ENCODE peak calls at places on chromosome 6, in seven cellular contexts. M is effector CD4-positive, alpha-beta T cell; S is neural crest cell; Q is amniotic stem cell; J is NCI-H460; U is cardiac muscle cell; L is NCI-H1436. A is an unnamed sample.

GRCh38 chr6:42627674-42628073 is 63.8 kb downstream of the UBR2 start:
- DNase-seq in M (no peak), S (no peak), Q (no peak), J (no peak), U (peak), L (no peak), A (no peak)

GRCh38 chr6:44386929-44387345 is 569 bp upstream of the CDC5L start:
- DNase-seq in M (no peak), S (no peak), Q (no peak), J (no peak), U (peak), L (no peak), A (no peak)

GRCh38 chr6:127207591-127208120 is 59.0 kb upstream of the RNF146 start:
- DNase-seq in M (no peak), S (no peak), Q (no peak), J (no peak), U (peak), L (no peak), A (no peak)

GRCh38 chr6:16432075-16433032 is 194.0 kb downstream of the GMPR start:
- DNase-seq in M (no peak), S (no peak), Q (peak), J (no peak), U (peak), L (no peak), A (no peak)

GRCh38 chr6:125212377-125212776 is 58.8 kb downstream of the TPD52L1 start:
- DNase-seq in M (no peak), S (no peak), Q (no peak), J (no peak), U (no peak), L (no peak), A (no peak)

GRCh38 chr6:25883991-25884390 is 9.9 kb upstream of the SLC17A3 start:
- DNase-seq in M (no peak), S (no peak), Q (no peak), J (no peak), U (peak), L (no peak), A (no peak)

GRCh38 chr6:1473166-1473565 is 83.8 kb downstream of the FOXF2 start:
- DNase-seq in M (no peak), S (no peak), Q (no peak), J (no peak), U (no peak), L (no peak), A (no peak)

GRCh38 chr6:169959129-169960002 is 207.9 kb downstream of the ERMARD start:
- DNase-seq in M (no peak), S (no peak), Q (no peak), J (no peak), U (no peak), L (peak), A (no peak)

GRCh38 chr6:95784869-95785268 is 207.5 kb downstream of the MANEA start:
- DNase-seq in M (no peak), S (no peak), Q (no peak), J (no peak), U (no peak), L (no peak), A (no peak)

GRCh38 chr6:7468382-7469081 is 72.9 kb upstream of the DSP start:
- DNase-seq in M (no peak), S (no peak), Q (no peak), J (peak), U (peak), L (no peak), A (no peak)

GRCh38 chr6:156107514-156108150 is 652.0 kb upstream of the NOX3 start:
- DNase-seq in M (no peak), S (no peak), Q (no peak), J (no peak), U (no peak), L (peak), A (no peak)

GRCh38 chr6:46674410-46674809 is 13.3 kb upstream of the TDRD6 start:
- DNase-seq in M (no peak), S (no peak), Q (no peak), J (no peak), U (no peak), L (no peak), A (no peak)

GRCh38 chr6:38068854-38069253 is 249.3 kb downstream of the ZFAND3 start:
- DNase-seq in M (no peak), S (no peak), Q (no peak), J (no peak), U (peak), L (no peak), A (no peak)

GRCh38 chr6:52820198-52820597 is 16.6 kb upstream of the GSTA1 start:
- DNase-seq in M (no peak), S (no peak), Q (no peak), J (no peak), U (peak), L (no peak), A (no peak)

GRCh38 chr6:108068618-108069017 is 5.9 kb downstream of the OSTM1 start:
- DNase-seq in M (no peak), S (no peak), Q (no peak), J (no peak), U (no peak), L (no peak), A (no peak)

GRCh38 chr6:30061766-30062458 is 847 bp downstream of the POLR1H start:
- DNase-seq in M (peak), S (no peak), Q (no peak), J (no peak), U (peak), L (no peak), A (no peak)

GRCh38 chr6:163438298-163438939 is 23.9 kb downstream of the QKI start:
- DNase-seq in M (no peak), S (no peak), Q (no peak), J (no peak), U (no peak), L (no peak), A (no peak)

GRCh38 chr6:134238960-134239795 is 78.7 kb downstream of the SGK1 start:
- DNase-seq in M (no peak), S (no peak), Q (no peak), J (no peak), U (peak), L (no peak), A (no peak)

GRCh38 chr6:151440930-151441329 is 11.0 kb downstream of the RMND1 start:
- DNase-seq in M (no peak), S (no peak), Q (no peak), J (no peak), U (peak), L (no peak), A (no peak)

GRCh38 chr6:38095054-38095453 is 275.5 kb downstream of the ZFAND3 start:
- DNase-seq in M (no peak), S (no peak), Q (no peak), J (no peak), U (peak), L (no peak), A (no peak)

GRCh38 chr6:113719056-113719455 is 138.1 kb upstream of the MARCKS start:
- DNase-seq in M (no peak), S (no peak), Q (no peak), J (no peak), U (no peak), L (no peak), A (no peak)

GRCh38 chr6:138654715-138655634 is 118.6 kb upstream of the CCDC28A start:
- DNase-seq in M (no peak), S (no peak), Q (no peak), J (no peak), U (peak), L (no peak), A (no peak)

GRCh38 chr6:33768644-33769120 is 20.2 kb downstream of the LEMD2 start:
- DNase-seq in M (peak), S (peak), Q (peak), J (peak), U (peak), L (peak), A (peak)

GRCh38 chr6:67792996-67793395 is 842.1 kb upstream of the ADGRB3 start:
- DNase-seq in M (no peak), S (no peak), Q (no peak), J (no peak), U (no peak), L (no peak), A (no peak)

GRCh38 chr6:29702519-29703103 is 20.6 kb upstream of the HLA-F start:
- DNase-seq in M (peak), S (peak), Q (no peak), J (peak), U (peak), L (peak), A (peak)

GRCh38 chr6:30646450-30647038 is 389 bp upstream of the C6orf136 start:
- DNase-seq in M (peak), S (no peak), Q (no peak), J (no peak), U (no peak), L (no peak), A (no peak)

GRCh38 chr6:168300975-168301647 is 18.5 kb downstream of the DACT2 start:
- DNase-seq in M (no peak), S (no peak), Q (no peak), J (no peak), U (no peak), L (no peak), A (no peak)

GRCh38 chr6:88490865-88491264 is 324.7 kb upstream of the CNR1 start:
- DNase-seq in M (no peak), S (no peak), Q (no peak), J (no peak), U (peak), L (no peak), A (no peak)

GRCh38 chr6:28841290-28841689 is 82.5 kb downstream of the TRIM27 start:
- DNase-seq in M (no peak), S (no peak), Q (no peak), J (no peak), U (no peak), L (peak), A (no peak)

GRCh38 chr6:133806358-133806757 is 82.6 kb upstream of the TCF21 start:
- DNase-seq in M (no peak), S (no peak), Q (no peak), J (no peak), U (peak), L (no peak), A (no peak)

GRCh38 chr6:112224088-112224487 is 30.3 kb downstream of the LAMA4 start:
- DNase-seq in M (no peak), S (no peak), Q (no peak), J (no peak), U (no peak), L (no peak), A (no peak)

GRCh38 chr6:38696345-38696744 is 6.6 kb downstream of the GLO1 start:
- DNase-seq in M (no peak), S (no peak), Q (no peak), J (no peak), U (no peak), L (no peak), A (no peak)

GRCh38 chr6:83183082-83183828 is 9.8 kb downstream of the PGM3 start:
- DNase-seq in M (no peak), S (no peak), Q (peak), J (no peak), U (peak), L (no peak), A (no peak)

GRCh38 chr6:106315765-106316375 is 9.7 kb downstream of the ATG5 start:
- DNase-seq in M (no peak), S (no peak), Q (no peak), J (no peak), U (no peak), L (no peak), A (no peak)

GRCh38 chr6:90516074-90516660 is 70.7 kb downstream of the MAP3K7 start:
- DNase-seq in M (no peak), S (no peak), Q (no peak), J (no peak), U (no peak), L (no peak), A (no peak)

GRCh38 chr6:169252805-169253189 is 849 bp downstream of the THBS2 start:
- DNase-seq in M (no peak), S (no peak), Q (no peak), J (no peak), U (peak), L (peak), A (no peak)

GRCh38 chr6:125138083-125138482 is 15.5 kb upstream of the TPD52L1 start:
- DNase-seq in M (no peak), S (no peak), Q (no peak), J (no peak), U (no peak), L (no peak), A (no peak)

GRCh38 chr6:92849636-92850035 is 569.7 kb downstream of the EPHA7 start:
- DNase-seq in M (no peak), S (no peak), Q (no peak), J (no peak), U (no peak), L (no peak), A (no peak)

A was measured in NK-92 treated with Interleukin-12 subunit alpha and Interleukin-12 subunit beta, amount 100 ng/mL, for 24 hours.